ENCODE peak calls at places on chromosomes 12 and 14, in seven cellular contexts. One of them, this sample, is unnamed.

GRCh38 chr14:91341331-91342242 is 76.0 kb downstream of the CCDC88C start:
- DNase-seq in NCI-H345: no peak
- DNase-seq in NCI-H1105: no peak
- DNase-seq in heart left ventricle: no peak
- DNase-seq in mesothelial cell of epicardium: no peak
- DNase-seq in activated T-cell treated with anti-CD3 and anti-CD28 coated beads for 4 hours: no peak
- DNase-seq in GM13977: no peak
- DNase-seq in this sample: no peak

GRCh38 chr14:23930742-23931141 is 22.8 kb upstream of the DHRS4 start:
- DNase-seq in GM13977: no peak
- DNase-seq in activated T-cell treated with anti-CD3 and anti-CD28 coated beads for 4 hours: no peak
- DNase-seq in mesothelial cell of epicardium: no peak
- DNase-seq in heart left ventricle: no peak
- DNase-seq in NCI-H345: no peak
- DNase-seq in NCI-H1105: no peak
- DNase-seq in this sample: no peak

GRCh38 chr14:105203057-105203494 is 22.0 kb upstream of the NUDT14 start:
- DNase-seq in NCI-H345: peak
- DNase-seq in GM13977: peak
- DNase-seq in heart left ventricle: peak
- DNase-seq in mesothelial cell of epicardium: peak
- DNase-seq in activated T-cell treated with anti-CD3 and anti-CD28 coated beads for 4 hours: peak
- DNase-seq in NCI-H1105: peak
- DNase-seq in this sample: peak

GRCh38 chr12:6949063-6949594 is 2.0 kb upstream of the PTPN6 start:
- DNase-seq in NCI-H1105: no peak
- DNase-seq in NCI-H345: no peak
- DNase-seq in GM13977: no peak
- DNase-seq in activated T-cell treated with anti-CD3 and anti-CD28 coated beads for 4 hours: no peak
- DNase-seq in mesothelial cell of epicardium: no peak
- DNase-seq in heart left ventricle: peak
- DNase-seq in this sample: peak

GRCh38 chr12:113407931-113408585 is 4.4 kb upstream of the SDS start:
- DNase-seq in activated T-cell treated with anti-CD3 and anti-CD28 coated beads for 4 hours: no peak
- DNase-seq in NCI-H345: no peak
- DNase-seq in heart left ventricle: no peak
- DNase-seq in mesothelial cell of epicardium: no peak
- DNase-seq in NCI-H1105: no peak
- DNase-seq in GM13977: no peak
- DNase-seq in this sample: no peak

GRCh38 chr14:54662491-54663116 is 95.7 kb downstream of the SAMD4A start:
- DNase-seq in heart left ventricle: no peak
- DNase-seq in NCI-H1105: no peak
- DNase-seq in activated T-cell treated with anti-CD3 and anti-CD28 coated beads for 4 hours: no peak
- DNase-seq in GM13977: no peak
- DNase-seq in NCI-H345: no peak
- DNase-seq in mesothelial cell of epicardium: no peak
- DNase-seq in this sample: no peak

GRCh38 chr12:26196424-26196722 is 1.0 kb downstream of the SSPN start:
- DNase-seq in NCI-H345: no peak
- DNase-seq in mesothelial cell of epicardium: no peak
- DNase-seq in activated T-cell treated with anti-CD3 and anti-CD28 coated beads for 4 hours: no peak
- DNase-seq in GM13977: no peak
- DNase-seq in heart left ventricle: no peak
- DNase-seq in NCI-H1105: no peak
- DNase-seq in this sample: peak

GRCh38 chr12:92132282-92132681 is 13.4 kb downstream of the BTG1 start:
- DNase-seq in NCI-H1105: no peak
- DNase-seq in heart left ventricle: no peak
- DNase-seq in mesothelial cell of epicardium: no peak
- DNase-seq in GM13977: no peak
- DNase-seq in activated T-cell treated with anti-CD3 and anti-CD28 coated beads for 4 hours: no peak
- DNase-seq in NCI-H345: no peak
- DNase-seq in this sample: no peak

GRCh38 chr14:94583557-94583956 is 2.3 kb downstream of the SERPINA5 start:
- DNase-seq in heart left ventricle: no peak
- DNase-seq in GM13977: no peak
- DNase-seq in NCI-H1105: no peak
- DNase-seq in activated T-cell treated with anti-CD3 and anti-CD28 coated beads for 4 hours: no peak
- DNase-seq in mesothelial cell of epicardium: no peak
- DNase-seq in NCI-H345: no peak
- DNase-seq in this sample: no peak

GRCh38 chr12:75883241-75883640 is 148.3 kb downstream of the PHLDA1 start:
- DNase-seq in heart left ventricle: no peak
- DNase-seq in activated T-cell treated with anti-CD3 and anti-CD28 coated beads for 4 hours: no peak
- DNase-seq in NCI-H1105: no peak
- DNase-seq in GM13977: no peak
- DNase-seq in mesothelial cell of epicardium: no peak
- DNase-seq in NCI-H345: no peak
- DNase-seq in this sample: no peak

GRCh38 chr14:75523771-75524171 is 1.5 kb downstream of the BATF start:
- DNase-seq in activated T-cell treated with anti-CD3 and anti-CD28 coated beads for 4 hours: no peak
- DNase-seq in GM13977: no peak
- DNase-seq in mesothelial cell of epicardium: no peak
- DNase-seq in NCI-H345: no peak
- DNase-seq in heart left ventricle: no peak
- DNase-seq in NCI-H1105: no peak
- DNase-seq in this sample: no peak

GRCh38 chr14:68621400-68622365 is 171.2 kb downstream of the ZFP36L1 start:
- DNase-seq in NCI-H1105: no peak
- DNase-seq in activated T-cell treated with anti-CD3 and anti-CD28 coated beads for 4 hours: no peak
- DNase-seq in heart left ventricle: no peak
- DNase-seq in mesothelial cell of epicardium: no peak
- DNase-seq in NCI-H345: no peak
- DNase-seq in GM13977: no peak
- DNase-seq in this sample: no peak

GRCh38 chr12:11228268-11228879 is 41.1 kb downstream of the PRB3 start:
- DNase-seq in GM13977: peak
- DNase-seq in NCI-H1105: peak
- DNase-seq in mesothelial cell of epicardium: no peak
- DNase-seq in activated T-cell treated with anti-CD3 and anti-CD28 coated beads for 4 hours: no peak
- DNase-seq in NCI-H345: peak
- DNase-seq in heart left ventricle: no peak
- DNase-seq in this sample: no peak

GRCh38 chr12:124916370-124917134 is 2.1 kb upstream of the UBC start:
- DNase-seq in heart left ventricle: no peak
- DNase-seq in NCI-H345: no peak
- DNase-seq in mesothelial cell of epicardium: no peak
- DNase-seq in NCI-H1105: no peak
- DNase-seq in activated T-cell treated with anti-CD3 and anti-CD28 coated beads for 4 hours: peak
- DNase-seq in GM13977: no peak
- DNase-seq in this sample: peak

GRCh38 chr12:28303192-28303591 is 112.9 kb downstream of the CCDC91 start:
- DNase-seq in activated T-cell treated with anti-CD3 and anti-CD28 coated beads for 4 hours: no peak
- DNase-seq in NCI-H1105: no peak
- DNase-seq in heart left ventricle: no peak
- DNase-seq in NCI-H345: no peak
- DNase-seq in mesothelial cell of epicardium: no peak
- DNase-seq in GM13977: no peak
- DNase-seq in this sample: no peak

GRCh38 chr14:36478782-36479181 is 41.2 kb downstream of the NKX2-1 start:
- DNase-seq in activated T-cell treated with anti-CD3 and anti-CD28 coated beads for 4 hours: no peak
- DNase-seq in mesothelial cell of epicardium: no peak
- DNase-seq in heart left ventricle: no peak
- DNase-seq in NCI-H345: no peak
- DNase-seq in NCI-H1105: no peak
- DNase-seq in GM13977: no peak
- DNase-seq in this sample: no peak

GRCh38 chr14:71582705-71583104 is 349.5 kb upstream of the RGS6 start:
- DNase-seq in GM13977: no peak
- DNase-seq in heart left ventricle: no peak
- DNase-seq in NCI-H345: no peak
- DNase-seq in activated T-cell treated with anti-CD3 and anti-CD28 coated beads for 4 hours: no peak
- DNase-seq in NCI-H1105: no peak
- DNase-seq in mesothelial cell of epicardium: no peak
- DNase-seq in this sample: no peak

GRCh38 chr14:60331201-60332045 is 82.4 kb downstream of the PPM1A start:
- DNase-seq in GM13977: peak
- DNase-seq in activated T-cell treated with anti-CD3 and anti-CD28 coated beads for 4 hours: peak
- DNase-seq in heart left ventricle: peak
- DNase-seq in NCI-H1105: peak
- DNase-seq in NCI-H345: peak
- DNase-seq in mesothelial cell of epicardium: no peak
- DNase-seq in this sample: peak

GRCh38 chr12:76544601-76545261 is 14.8 kb downstream of the OSBPL8 start:
- DNase-seq in mesothelial cell of epicardium: no peak
- DNase-seq in NCI-H1105: no peak
- DNase-seq in activated T-cell treated with anti-CD3 and anti-CD28 coated beads for 4 hours: no peak
- DNase-seq in NCI-H345: no peak
- DNase-seq in heart left ventricle: no peak
- DNase-seq in GM13977: no peak
- DNase-seq in this sample: no peak

GRCh38 chr14:104120281-104120741 is 18.1 kb upstream of the KIF26A start:
- DNase-seq in activated T-cell treated with anti-CD3 and anti-CD28 coated beads for 4 hours: no peak
- DNase-seq in heart left ventricle: peak
- DNase-seq in mesothelial cell of epicardium: peak
- DNase-seq in GM13977: no peak
- DNase-seq in NCI-H1105: no peak
- DNase-seq in NCI-H345: no peak
- DNase-seq in this sample: no peak

GRCh38 chr14:25121342-25122129 is 71.6 kb upstream of the STXBP6 start:
- DNase-seq in NCI-H1105: no peak
- DNase-seq in GM13977: no peak
- DNase-seq in mesothelial cell of epicardium: no peak
- DNase-seq in heart left ventricle: no peak
- DNase-seq in NCI-H345: no peak
- DNase-seq in activated T-cell treated with anti-CD3 and anti-CD28 coated beads for 4 hours: no peak
- DNase-seq in this sample: no peak

GRCh38 chr14:94673071-94673470 is 60.9 kb downstream of the SERPINA3 start:
- DNase-seq in NCI-H1105: no peak
- DNase-seq in mesothelial cell of epicardium: no peak
- DNase-seq in GM13977: no peak
- DNase-seq in activated T-cell treated with anti-CD3 and anti-CD28 coated beads for 4 hours: no peak
- DNase-seq in NCI-H345: no peak
- DNase-seq in heart left ventricle: no peak
- DNase-seq in this sample: no peak

This sample was measured in psoas muscle.